ENCODE peak calls at places on chromosomes 11 and 22, in seven cellular contexts. A is ureter; N is M059J; Q is BJ; V is activated effector memory CD4-positive, alpha-beta T cell treated with anti-CD3 and anti-CD28 coated beads, Interleukin-2, amount 50 U/mL, for 16 hours; R is AG04450; Z is HTR-8/SVneo. Y is an unnamed sample.

GRCh38 chr11:762421-763072 is 14.7 kb downstream of the GATD1 start:
- DNase-seq in V (no peak), Q (no peak), N (peak), R (no peak), Z (peak), A (no peak), Y (peak)

GRCh38 chr22:46914916-46915894 is 152.8 kb downstream of the TBC1D22A start:
- DNase-seq in A (no peak), Q (no peak), R (no peak), N (no peak), V (no peak), Z (no peak), Y (no peak)

GRCh38 chr11:67507242-67507890 is 596 bp downstream of the CDK2AP2 start:
- DNase-seq in Z (no peak), A (peak), V (no peak), Q (no peak), N (no peak), R (peak), Y (no peak)

GRCh38 chr22:46812034-46812605 is 49.7 kb downstream of the TBC1D22A start:
- DNase-seq in Q (no peak), V (no peak), R (no peak), Z (no peak), N (no peak), A (no peak), Y (no peak)

GRCh38 chr11:60252709-60253108 is 9.8 kb upstream of the MS4A4E start:
- DNase-seq in A (no peak), R (no peak), Z (no peak), V (no peak), Q (no peak), N (no peak), Y (no peak)

GRCh38 chr11:7143908-7144307 is 55.1 kb downstream of the RBMXL2 start:
- DNase-seq in R (no peak), N (peak), Q (no peak), Z (no peak), A (no peak), V (no peak), Y (no peak)

GRCh38 chr22:40019100-40019499 is 24.3 kb downstream of the FAM83F start:
- DNase-seq in R (no peak), A (peak), Q (no peak), N (no peak), Z (no peak), V (no peak), Y (no peak)

GRCh38 chr22:17777005-17777716 is 2.9 kb upstream of the BID start:
- DNase-seq in Z (no peak), R (no peak), N (no peak), V (peak), A (no peak), Q (no peak), Y (no peak)

GRCh38 chr11:69131644-69132300 is 24.0 kb upstream of the SMIM38 start:
- DNase-seq in Z (peak), V (no peak), A (peak), N (peak), R (peak), Q (no peak), Y (no peak)

GRCh38 chr11:35420371-35420770 is 1.0 kb upstream of the SLC1A2 start:
- DNase-seq in A (no peak), Z (no peak), V (no peak), N (peak), R (no peak), Q (no peak), Y (no peak)

GRCh38 chr11:120973501-120973900 is 50.4 kb upstream of the TBCEL start:
- DNase-seq in Z (no peak), V (no peak), A (no peak), Q (no peak), N (no peak), R (no peak), Y (no peak)

GRCh38 chr11:57805780-57806179 is 44.2 kb downstream of the CTNND1 start:
- DNase-seq in R (no peak), V (no peak), A (no peak), N (no peak), Z (no peak), Q (no peak), Y (no peak)

GRCh38 chr22:38946771-38947170 is 10.6 kb upstream of the APOBEC3A start:
- DNase-seq in Q (no peak), R (no peak), N (no peak), A (no peak), Z (no peak), V (no peak), Y (no peak)

GRCh38 chr22:30036656-30037055 is 43.6 kb upstream of the HORMAD2 start:
- DNase-seq in V (no peak), R (no peak), Q (no peak), N (peak), Z (no peak), A (no peak), Y (no peak)

GRCh38 chr11:34994859-34995258 is 78.4 kb downstream of the PDHX start:
- DNase-seq in N (no peak), Q (no peak), V (no peak), R (no peak), A (no peak), Z (no peak), Y (no peak)

GRCh38 chr11:58578635-58579191 is at the start of gene ZFP91:
- DNase-seq in N (peak), V (peak), Q (peak), Z (peak), R (peak), A (peak), Y (peak)

GRCh38 chr22:41305646-41306045 is 4.3 kb downstream of the ZC3H7B start:
- DNase-seq in Z (peak), Q (no peak), V (no peak), R (peak), N (peak), A (no peak), Y (peak)

GRCh38 chr11:61912530-61912898 is 4.9 kb downstream of the RAB3IL1 start:
- DNase-seq in V (peak), N (no peak), A (no peak), R (no peak), Q (no peak), Z (no peak), Y (no peak)

GRCh38 chr11:128620306-128621175 is 33.2 kb upstream of the ETS1 start:
- DNase-seq in R (no peak), N (no peak), A (no peak), Z (no peak), Q (no peak), V (no peak), Y (no peak)

GRCh38 chr11:925496-926301 is at the start of gene AP2A2:
- DNase-seq in A (peak), Q (no peak), R (peak), V (peak), N (peak), Z (peak), Y (peak)

GRCh38 chr11:74417379-74417804 is 19.2 kb upstream of the PGM2L1 start:
- DNase-seq in Q (peak), N (peak), V (no peak), Z (no peak), R (no peak), A (no peak), Y (no peak)

GRCh38 chr11:110490886-110491285 is 61.1 kb downstream of the FDX1 start:
- DNase-seq in V (no peak), N (peak), Q (peak), Z (no peak), A (no peak), R (no peak), Y (peak)